ENCODE peak calls at places on chromosomes 3 and 15, in five cellular contexts. M is skeletal muscle cell; R is activated CD4-positive, CD25-positive, alpha-beta regulatory T cell treated with anti-CD3 and anti-CD28 coated beads, Interleukin-2, amount 50 U/mL, for 72 hours; C is nephron progenitor cell; L is Caki2. X is an unnamed sample.

GRCh38 chr3:161660706-161661105 is 164.1 kb downstream of the OTOL1 start:
- DNase-seq in M (no peak), L (no peak), C (no peak), R (no peak), X (no peak)

GRCh38 chr3:104831076-104831475 is 535.6 kb upstream of the ALCAM start:
- DNase-seq in M (no peak), R (no peak), L (no peak), C (no peak), X (no peak)

GRCh38 chr3:25493246-25493645 is 65.2 kb downstream of the RARB start:
- DNase-seq in R (no peak), L (no peak), M (no peak), C (no peak), X (no peak)

GRCh38 chr15:83287541-83288027 is 3.1 kb upstream of the BNC1 start:
- DNase-seq in M (peak), R (no peak), L (no peak), C (no peak), X (no peak)

GRCh38 chr15:29789871-29790270 is 32.4 kb downstream of the TJP1 start:
- DNase-seq in M (no peak), R (no peak), C (no peak), L (no peak), X (no peak)

GRCh38 chr3:101591071-101591470 is 17.1 kb downstream of the PCNP start:
- DNase-seq in L (no peak), R (no peak), C (no peak), M (no peak), X (no peak)

GRCh38 chr3:83632526-83632925 is 1326.3 kb upstream of the CADM2 start:
- DNase-seq in L (no peak), M (no peak), R (no peak), C (no peak), X (no peak)

GRCh38 chr3:197753263-197753662 is 3.6 kb downstream of the FYTTD1 start:
- DNase-seq in L (no peak), M (no peak), C (no peak), R (no peak), X (no peak)

GRCh38 chr3:54046677-54047214 is 75.6 kb upstream of the CACNA2D3 start:
- DNase-seq in M (no peak), C (no peak), L (peak), R (no peak), X (no peak)